ENCODE peak calls at places on chromosomes 3 and 15, in eight cellular contexts. One of them, this sample, is unnamed.

GRCh38 chr15:85404156-85404921 is 23.9 kb downstream of the AKAP13 start:
- DNase-seq in stimulated activated CD4-positive, alpha-beta T cell treated with anti-CD3 and anti-CD28 coated beads, Interleukin-15, amount 100 ng/mL, for 1 hour: no peak
- DNase-seq in EL: no peak
- DNase-seq in NCI-H2029: no peak
- DNase-seq in iris pigment epithelial cell: no peak
- DNase-seq in stimulated activated naive CD8-positive, alpha-beta T cell treated with anti-CD3 and anti-CD28 coated beads, Interleukin-15, Interleukin-2, amounts not matched to agents 100 U/mL and 50 U/mL, for 24 hours: no peak
- DNase-seq in EH: no peak
- DNase-seq in GM23338: no peak
- DNase-seq in this sample: no peak

GRCh38 chr3:9420850-9421549 is 23.6 kb downstream of the SETD5 start:
- DNase-seq in stimulated activated CD4-positive, alpha-beta T cell treated with anti-CD3 and anti-CD28 coated beads, Interleukin-15, amount 100 ng/mL, for 1 hour: no peak
- DNase-seq in EL: peak; percentile 45
- DNase-seq in NCI-H2029: no peak
- DNase-seq in iris pigment epithelial cell: peak; percentile 63
- DNase-seq in stimulated activated naive CD8-positive, alpha-beta T cell treated with anti-CD3 and anti-CD28 coated beads, Interleukin-15, Interleukin-2, amounts not matched to agents 100 U/mL and 50 U/mL, for 24 hours: no peak
- DNase-seq in EH: peak; percentile 51
- DNase-seq in GM23338: no peak
- DNase-seq in this sample: no peak

GRCh38 chr3:185175370-185175987 is 22.6 kb upstream of the C3orf70 start:
- DNase-seq in stimulated activated CD4-positive, alpha-beta T cell treated with anti-CD3 and anti-CD28 coated beads, Interleukin-15, amount 100 ng/mL, for 1 hour: no peak
- DNase-seq in EL: peak; percentile 20
- DNase-seq in NCI-H2029: peak; percentile 16
- DNase-seq in iris pigment epithelial cell: peak; percentile 55
- DNase-seq in stimulated activated naive CD8-positive, alpha-beta T cell treated with anti-CD3 and anti-CD28 coated beads, Interleukin-15, Interleukin-2, amounts not matched to agents 100 U/mL and 50 U/mL, for 24 hours: no peak
- DNase-seq in EH: peak; percentile 49
- DNase-seq in GM23338: peak; percentile 67
- DNase-seq in this sample: no peak

GRCh38 chr3:49411550-49411967 is 217 bp downstream of the RHOA start:
- DNase-seq in stimulated activated CD4-positive, alpha-beta T cell treated with anti-CD3 and anti-CD28 coated beads, Interleukin-15, amount 100 ng/mL, for 1 hour: peak; percentile 38
- DNase-seq in EL: peak; percentile 34
- DNase-seq in NCI-H2029: peak; percentile 21
- DNase-seq in iris pigment epithelial cell: no peak
- DNase-seq in stimulated activated naive CD8-positive, alpha-beta T cell treated with anti-CD3 and anti-CD28 coated beads, Interleukin-15, Interleukin-2, amounts not matched to agents 100 U/mL and 50 U/mL, for 24 hours: peak; percentile 69
- DNase-seq in EH: peak; percentile 46
- DNase-seq in GM23338: peak; percentile 74
- DNase-seq in this sample: no peak

GRCh38 chr15:90031231-90031791 is 30.2 kb downstream of the ZNF710 start:
- DNase-seq in stimulated activated CD4-positive, alpha-beta T cell treated with anti-CD3 and anti-CD28 coated beads, Interleukin-15, amount 100 ng/mL, for 1 hour: no peak
- DNase-seq in EL: peak; percentile 79
- DNase-seq in NCI-H2029: no peak
- DNase-seq in iris pigment epithelial cell: peak; percentile 36
- DNase-seq in stimulated activated naive CD8-positive, alpha-beta T cell treated with anti-CD3 and anti-CD28 coated beads, Interleukin-15, Interleukin-2, amounts not matched to agents 100 U/mL and 50 U/mL, for 24 hours: peak; percentile 28
- DNase-seq in EH: peak; percentile 73
- DNase-seq in GM23338: no peak
- DNase-seq in this sample: no peak

GRCh38 chr3:138125548-138126221 is 6.5 kb downstream of the A4GNT start:
- DNase-seq in stimulated activated CD4-positive, alpha-beta T cell treated with anti-CD3 and anti-CD28 coated beads, Interleukin-15, amount 100 ng/mL, for 1 hour: no peak
- DNase-seq in EL: peak; percentile 72
- DNase-seq in NCI-H2029: no peak
- DNase-seq in iris pigment epithelial cell: peak; percentile 51
- DNase-seq in stimulated activated naive CD8-positive, alpha-beta T cell treated with anti-CD3 and anti-CD28 coated beads, Interleukin-15, Interleukin-2, amounts not matched to agents 100 U/mL and 50 U/mL, for 24 hours: no peak
- DNase-seq in EH: peak; percentile 80
- DNase-seq in GM23338: no peak
- DNase-seq in this sample: no peak

GRCh38 chr3:190968616-190969015 is 106.1 kb upstream of the GMNC start:
- DNase-seq in stimulated activated CD4-positive, alpha-beta T cell treated with anti-CD3 and anti-CD28 coated beads, Interleukin-15, amount 100 ng/mL, for 1 hour: no peak
- DNase-seq in EL: no peak
- DNase-seq in NCI-H2029: no peak
- DNase-seq in iris pigment epithelial cell: no peak
- DNase-seq in stimulated activated naive CD8-positive, alpha-beta T cell treated with anti-CD3 and anti-CD28 coated beads, Interleukin-15, Interleukin-2, amounts not matched to agents 100 U/mL and 50 U/mL, for 24 hours: no peak
- DNase-seq in EH: no peak
- DNase-seq in GM23338: peak; percentile 55
- DNase-seq in this sample: no peak

GRCh38 chr3:160006282-160007163 is 17.9 kb downstream of the IL12A start:
- DNase-seq in stimulated activated CD4-positive, alpha-beta T cell treated with anti-CD3 and anti-CD28 coated beads, Interleukin-15, amount 100 ng/mL, for 1 hour: no peak
- DNase-seq in EL: peak; percentile 79
- DNase-seq in NCI-H2029: peak; percentile 11
- DNase-seq in iris pigment epithelial cell: peak; percentile 79
- DNase-seq in stimulated activated naive CD8-positive, alpha-beta T cell treated with anti-CD3 and anti-CD28 coated beads, Interleukin-15, Interleukin-2, amounts not matched to agents 100 U/mL and 50 U/mL, for 24 hours: peak; percentile 24
- DNase-seq in EH: peak; percentile 79
- DNase-seq in GM23338: peak; percentile 73
- DNase-seq in this sample: no peak

GRCh38 chr3:111732248-111732879 is 126.7 kb upstream of the PHLDB2 start:
- DNase-seq in stimulated activated CD4-positive, alpha-beta T cell treated with anti-CD3 and anti-CD28 coated beads, Interleukin-15, amount 100 ng/mL, for 1 hour: no peak
- DNase-seq in EL: no peak
- DNase-seq in NCI-H2029: no peak
- DNase-seq in iris pigment epithelial cell: no peak
- DNase-seq in stimulated activated naive CD8-positive, alpha-beta T cell treated with anti-CD3 and anti-CD28 coated beads, Interleukin-15, Interleukin-2, amounts not matched to agents 100 U/mL and 50 U/mL, for 24 hours: no peak
- DNase-seq in EH: no peak
- DNase-seq in GM23338: no peak
- DNase-seq in this sample: no peak

GRCh38 chr3:36904641-36905040 is 40.2 kb downstream of the TRANK1 start:
- DNase-seq in stimulated activated CD4-positive, alpha-beta T cell treated with anti-CD3 and anti-CD28 coated beads, Interleukin-15, amount 100 ng/mL, for 1 hour: no peak
- DNase-seq in EL: peak; percentile 24
- DNase-seq in NCI-H2029: no peak
- DNase-seq in iris pigment epithelial cell: peak; percentile 30
- DNase-seq in stimulated activated naive CD8-positive, alpha-beta T cell treated with anti-CD3 and anti-CD28 coated beads, Interleukin-15, Interleukin-2, amounts not matched to agents 100 U/mL and 50 U/mL, for 24 hours: no peak
- DNase-seq in EH: peak; percentile 40
- DNase-seq in GM23338: peak; percentile 59
- DNase-seq in this sample: no peak

GRCh38 chr15:44035781-44036699 is 159.0 kb downstream of the FRMD5 start:
- DNase-seq in stimulated activated CD4-positive, alpha-beta T cell treated with anti-CD3 and anti-CD28 coated beads, Interleukin-15, amount 100 ng/mL, for 1 hour: no peak
- DNase-seq in EL: no peak
- DNase-seq in NCI-H2029: no peak
- DNase-seq in iris pigment epithelial cell: peak; percentile 22
- DNase-seq in stimulated activated naive CD8-positive, alpha-beta T cell treated with anti-CD3 and anti-CD28 coated beads, Interleukin-15, Interleukin-2, amounts not matched to agents 100 U/mL and 50 U/mL, for 24 hours: no peak
- DNase-seq in EH: peak; percentile 27
- DNase-seq in GM23338: no peak
- DNase-seq in this sample: no peak

GRCh38 chr3:138355071-138355470 is 6.7 kb downstream of the MRAS start:
- DNase-seq in stimulated activated CD4-positive, alpha-beta T cell treated with anti-CD3 and anti-CD28 coated beads, Interleukin-15, amount 100 ng/mL, for 1 hour: no peak
- DNase-seq in EL: no peak
- DNase-seq in NCI-H2029: no peak
- DNase-seq in iris pigment epithelial cell: no peak
- DNase-seq in stimulated activated naive CD8-positive, alpha-beta T cell treated with anti-CD3 and anti-CD28 coated beads, Interleukin-15, Interleukin-2, amounts not matched to agents 100 U/mL and 50 U/mL, for 24 hours: no peak
- DNase-seq in EH: no peak
- DNase-seq in GM23338: no peak
- DNase-seq in this sample: no peak

GRCh38 chr15:56910801-56911200 is 7.6 kb upstream of the TCF12 start:
- DNase-seq in stimulated activated CD4-positive, alpha-beta T cell treated with anti-CD3 and anti-CD28 coated beads, Interleukin-15, amount 100 ng/mL, for 1 hour: no peak
- DNase-seq in EL: no peak
- DNase-seq in NCI-H2029: no peak
- DNase-seq in iris pigment epithelial cell: no peak
- DNase-seq in stimulated activated naive CD8-positive, alpha-beta T cell treated with anti-CD3 and anti-CD28 coated beads, Interleukin-15, Interleukin-2, amounts not matched to agents 100 U/mL and 50 U/mL, for 24 hours: no peak
- DNase-seq in EH: no peak
- DNase-seq in GM23338: peak; percentile 76
- DNase-seq in this sample: no peak

GRCh38 chr3:184498986-184499606 is 62.5 kb upstream of the EPHB3 start:
- DNase-seq in stimulated activated CD4-positive, alpha-beta T cell treated with anti-CD3 and anti-CD28 coated beads, Interleukin-15, amount 100 ng/mL, for 1 hour: no peak
- DNase-seq in EL: no peak
- DNase-seq in NCI-H2029: no peak
- DNase-seq in iris pigment epithelial cell: no peak
- DNase-seq in stimulated activated naive CD8-positive, alpha-beta T cell treated with anti-CD3 and anti-CD28 coated beads, Interleukin-15, Interleukin-2, amounts not matched to agents 100 U/mL and 50 U/mL, for 24 hours: no peak
- DNase-seq in EH: no peak
- DNase-seq in GM23338: no peak
- DNase-seq in this sample: no peak

This sample was measured in cortex of kidney.